ENCODE peak calls at places on chromosomes 12 and 14, in eight cellular contexts. One of them, this sample, is unnamed.

GRCh38 chr14:72492196-72492595 is 401.7 kb downstream of the DPF3 start:
- DNase-seq in ovary: no peak
- DNase-seq in brain microvascular endothelial cell: no peak
- DNase-seq in uterus: no peak
- DNase-seq in NCI-H774: no peak
- DNase-seq in CD8-positive, alpha-beta memory T cell: no peak
- DNase-seq in RWPE2: no peak
- DNase-seq in breast epithelium: no peak
- DNase-seq in this sample: no peak

GRCh38 chr14:60509438-60510253 is 700 bp downstream of the SIX6 start:
- DNase-seq in ovary: no peak
- DNase-seq in brain microvascular endothelial cell: no peak
- DNase-seq in uterus: no peak
- DNase-seq in NCI-H774: no peak
- DNase-seq in CD8-positive, alpha-beta memory T cell: no peak
- DNase-seq in RWPE2: no peak
- DNase-seq in breast epithelium: no peak
- DNase-seq in this sample: no peak

GRCh38 chr14:71119832-71120231 is 212.6 kb downstream of the PCNX1 start:
- DNase-seq in ovary: no peak
- DNase-seq in brain microvascular endothelial cell: no peak
- DNase-seq in uterus: no peak
- DNase-seq in NCI-H774: no peak
- DNase-seq in CD8-positive, alpha-beta memory T cell: no peak
- DNase-seq in RWPE2: no peak
- DNase-seq in breast epithelium: no peak
- DNase-seq in this sample: peak; percentile 38

GRCh38 chr12:88617352-88617751 is 37.1 kb upstream of the KITLG start:
- DNase-seq in ovary: no peak
- DNase-seq in brain microvascular endothelial cell: no peak
- DNase-seq in uterus: no peak
- DNase-seq in NCI-H774: no peak
- DNase-seq in CD8-positive, alpha-beta memory T cell: no peak
- DNase-seq in RWPE2: no peak
- DNase-seq in breast epithelium: no peak
- DNase-seq in this sample: no peak

GRCh38 chr12:76375470-76375869 is 27.3 kb upstream of the BBS10 start:
- DNase-seq in ovary: no peak
- DNase-seq in brain microvascular endothelial cell: no peak
- DNase-seq in uterus: no peak
- DNase-seq in NCI-H774: no peak
- DNase-seq in CD8-positive, alpha-beta memory T cell: no peak
- DNase-seq in RWPE2: no peak
- DNase-seq in breast epithelium: no peak
- DNase-seq in this sample: no peak

GRCh38 chr12:132116709-132117557 is 27.2 kb downstream of the DDX51 start:
- DNase-seq in ovary: no peak
- DNase-seq in brain microvascular endothelial cell: no peak
- DNase-seq in uterus: no peak
- DNase-seq in NCI-H774: no peak
- DNase-seq in CD8-positive, alpha-beta memory T cell: no peak
- DNase-seq in RWPE2: no peak
- DNase-seq in breast epithelium: no peak
- DNase-seq in this sample: no peak

GRCh38 chr12:46445551-46446235 is 73.1 kb upstream of the SLC38A2 start:
- DNase-seq in ovary: no peak
- DNase-seq in brain microvascular endothelial cell: no peak
- DNase-seq in uterus: no peak
- DNase-seq in NCI-H774: no peak
- DNase-seq in CD8-positive, alpha-beta memory T cell: no peak
- DNase-seq in RWPE2: no peak
- DNase-seq in breast epithelium: no peak
- DNase-seq in this sample: no peak

GRCh38 chr12:123830675-123831074 is 68.6 kb downstream of the DNAH10 start:
- DNase-seq in ovary: no peak
- DNase-seq in brain microvascular endothelial cell: no peak
- DNase-seq in uterus: no peak
- DNase-seq in NCI-H774: no peak
- DNase-seq in CD8-positive, alpha-beta memory T cell: no peak
- DNase-seq in RWPE2: no peak
- DNase-seq in breast epithelium: no peak
- DNase-seq in this sample: no peak